ENCODE peak calls at places on chromosomes 5 and 9, in nine cellular contexts. V is central memory CD4-positive, alpha-beta T cell; F is CD8-positive, alpha-beta memory T cell; B is activated CD8-positive, alpha-beta memory T cell treated with anti-CD3 and anti-CD28 coated beads for 24 hours; T is MCF 10A; A is fibroblast of lung; Z is adipocyte; H is GM19239; X is effector CD4-positive, alpha-beta T cell. S is an unnamed sample.

GRCh38 chr5:145554399-145554798 is 280.7 kb downstream of the PRELID2 start:
- DNase-seq in V (no peak), F (no peak), B (no peak), T (peak), A (peak), Z (peak), H (no peak), X (no peak), S (peak)

GRCh38 chr5:7419367-7419766 is 23.4 kb downstream of the ADCY2 start:
- DNase-seq in V (no peak), F (no peak), B (no peak), T (no peak), A (no peak), Z (no peak), H (no peak), X (no peak), S (no peak)

GRCh38 chr5:28374492-28374934 is 1336.1 kb upstream of the CDH9 start:
- DNase-seq in V (no peak), F (no peak), B (no peak), T (peak), A (peak), Z (peak), H (no peak), X (no peak), S (no peak)

GRCh38 chr9:34380511-34381315 is 4.0 kb upstream of the MYORG start:
- DNase-seq in V (peak), F (peak), B (peak), T (peak), A (peak), Z (peak), H (peak), X (peak), S (peak)

GRCh38 chr5:118611332-118611945 is 376.9 kb downstream of the DTWD2 start:
- DNase-seq in V (no peak), F (no peak), B (no peak), T (peak), A (no peak), Z (peak), H (no peak), X (no peak), S (no peak)

GRCh38 chr9:38047301-38048251 is 21.5 kb downstream of the SHB start:
- DNase-seq in V (no peak), F (no peak), B (no peak), T (peak), A (peak), Z (peak), H (no peak), X (no peak), S (no peak)

GRCh38 chr5:126508962-126509279 is 85.7 kb downstream of the GRAMD2B start:
- DNase-seq in V (peak), F (no peak), B (no peak), T (peak), A (no peak), Z (peak), H (no peak), X (no peak), S (peak)

GRCh38 chr5:160369990-160370712 is at the start of gene C1QTNF2:
- DNase-seq in V (no peak), F (no peak), B (no peak), T (peak), A (peak), Z (peak), H (no peak), X (no peak), S (peak)

GRCh38 chr5:126808619-126809018 is 31.7 kb downstream of the LMNB1 start:
- DNase-seq in V (peak), F (no peak), B (no peak), T (peak), A (peak), Z (peak), H (no peak), X (no peak), S (no peak)

GRCh38 chr5:51181495-51181894 is 201.8 kb upstream of the ISL1 start:
- DNase-seq in V (no peak), F (no peak), B (no peak), T (no peak), A (no peak), Z (no peak), H (no peak), X (no peak), S (no peak)

S was measured in skeletal muscle cell.